ENCODE peak calls at places on chromosomes 16 and 17, in four cellular contexts. E, O, X and B are unnamed samples.

GRCh38 chr17:72764632-72765041 is 327.9 kb downstream of the SLC39A11 start:
- DNase-seq in E (no peak), O (no peak), X (no peak), B (no peak)

GRCh38 chr16:66832661-66833305 is 2.0 kb upstream of the NAE1 start:
- DNase-seq in E (no peak), O (no peak), X (no peak), B (no peak)

GRCh38 chr17:6075845-6076244 is 5.7 kb downstream of the WSCD1 start:
- DNase-seq in E (no peak), O (no peak), X (no peak), B (no peak)

GRCh38 chr17:1271020-1271423 is 778 bp downstream of the BHLHA9 start:
- DNase-seq in E (no peak), O (no peak), X (no peak), B (no peak)

GRCh38 chr17:79942591-79943353 is 92.9 kb downstream of the TBC1D16 start:
- DNase-seq in E (no peak), O (no peak), X (no peak), B (no peak)

GRCh38 chr16:47732122-47732805 is 271.1 kb downstream of the PHKB start:
- DNase-seq in E (peak; percentile 12), O (no peak), X (no peak), B (no peak)

GRCh38 chr16:67800252-67801046 is 5.9 kb downstream of the RANBP10 start:
- DNase-seq in E (no peak), O (no peak), X (no peak), B (no peak)

GRCh38 chr17:75499313-75500022 is 15.9 kb downstream of the CASKIN2 start:
- DNase-seq in E (no peak), O (no peak), X (no peak), B (peak; percentile 50)

GRCh38 chr17:30137158-30137557 is 20.5 kb downstream of the NSRP1 start:
- DNase-seq in E (no peak), O (no peak), X (no peak), B (no peak)

DNA sequence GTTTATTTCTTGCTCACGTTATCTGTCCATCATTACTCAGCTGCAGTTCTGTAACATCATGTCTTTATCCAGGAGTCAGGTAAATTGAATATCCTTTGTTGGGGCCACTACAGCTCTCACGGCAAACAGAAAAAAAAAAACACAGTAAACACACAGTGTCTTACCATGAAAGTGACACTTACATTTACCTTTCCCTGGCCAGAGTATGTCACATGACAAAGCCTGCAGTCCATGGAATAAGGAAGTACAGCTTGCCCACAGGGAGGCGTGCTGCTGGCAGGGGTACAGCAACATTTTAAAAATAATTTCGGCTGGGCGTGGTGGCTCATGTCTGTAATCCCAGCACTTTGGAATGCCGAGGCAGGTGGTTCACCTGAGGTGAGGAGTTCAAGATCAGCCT is 85.7 kb upstream of the HS3ST4 start:
- DNase-seq in E (no peak), O (no peak), X (no peak), B (no peak)
- H3K4me2 ChIP-seq in E (no peak overlapping the region), O (no peak overlapping the region), X (no peak overlapping the region), B (no peak overlapping the region)

GRCh38 chr17:62704381-62704971 is 77.0 kb downstream of the MRC2 start:
- DNase-seq in E (peak; percentile 38), O (no peak), X (no peak), B (no peak)
- TF ChIP-seq PBX3 in E (no peak), O (no peak), X (no peak), B (no peak)

GRCh38 chr17:4554441-4554996 is 665 bp downstream of the MYBBP1A start:
- DNase-seq in E (no peak), O (no peak), X (no peak), B (no peak)

GRCh38 chr17:4553669-4554068 is 1.5 kb downstream of the MYBBP1A start:
- DNase-seq in E (no peak), O (no peak), X (no peak), B (no peak)

GRCh38 chr17:4556996-4557395 is 1.8 kb upstream of the MYBBP1A start:
- DNase-seq in E (no peak), O (no peak), X (no peak), B (no peak)

GRCh38 chr17:4555863-4556646 is 871 bp upstream of the MYBBP1A start:
- DNase-seq in E (no peak), O (no peak), X (no peak), B (peak; percentile 64)

GRCh38 chr17:4554997-4555799 is at the start of gene MYBBP1A:
- DNase-seq in E (peak; percentile 100), O (peak; percentile 92), X (peak; percentile 83), B (peak; percentile 100)
- H3K4me2 ChIP-seq in E (peak within 1 kb of the TSS; percentile 87), O (peak within 1 kb of the TSS; percentile 99), X (peak within 1 kb of the TSS; percentile 90), B (peak within 1 kb of the TSS; percentile 98)

DNA sequence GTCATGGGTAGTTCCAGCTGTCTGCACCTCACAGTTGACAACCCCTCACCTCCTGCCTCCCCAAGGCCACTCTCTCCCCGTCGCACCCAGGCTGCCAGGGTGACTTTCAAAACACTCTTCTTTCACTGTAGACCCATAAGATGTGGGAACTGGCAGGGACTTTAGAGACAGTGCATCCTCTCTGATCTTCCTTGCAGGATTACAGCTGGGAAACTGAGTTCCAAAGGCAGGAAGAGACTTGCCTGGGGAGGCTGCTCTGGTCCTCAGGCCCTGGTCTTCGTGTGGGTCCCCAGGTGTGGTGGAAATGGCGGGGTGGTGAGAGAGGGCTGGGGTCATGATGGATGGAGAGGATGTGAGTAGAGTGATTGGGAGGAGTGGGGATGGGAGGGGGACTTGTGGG is 21.9 kb upstream of the NKD1 start:
- DNase-seq in E (no peak), O (no peak), X (no peak), B (no peak)
- TF ChIP-seq PBX3 in E (no peak), O (no peak), X (no peak), B (no peak)

GRCh38 chr17:52178013-52178412 is 19.5 kb upstream of the CA10 start:
- DNase-seq in E (no peak), O (no peak), X (no peak), B (no peak)
- H3K4me2 ChIP-seq in E (no peak overlapping the region), O (no peak overlapping the region), X (no peak overlapping the region), B (no peak overlapping the region)

GRCh38 chr17:43576563-43577229 is 30.6 kb upstream of the ETV4 start:
- DNase-seq in E (peak; percentile 76), O (peak; percentile 88), X (peak; percentile 49), B (peak; percentile 83)
- TF ChIP-seq PBX3 in E (no peak), O (no peak), X (no peak), B (no peak)

GRCh38 chr16:1471569-1472194 is 3.1 kb downstream of the CLCN7 start:
- DNase-seq in E (no peak), O (no peak), X (no peak), B (no peak)
- H3K4me2 ChIP-seq in E (no peak overlapping the region), O (no peak overlapping the region), X (peak overlapping the region; percentile 87), B (no peak overlapping the region)

DNA sequence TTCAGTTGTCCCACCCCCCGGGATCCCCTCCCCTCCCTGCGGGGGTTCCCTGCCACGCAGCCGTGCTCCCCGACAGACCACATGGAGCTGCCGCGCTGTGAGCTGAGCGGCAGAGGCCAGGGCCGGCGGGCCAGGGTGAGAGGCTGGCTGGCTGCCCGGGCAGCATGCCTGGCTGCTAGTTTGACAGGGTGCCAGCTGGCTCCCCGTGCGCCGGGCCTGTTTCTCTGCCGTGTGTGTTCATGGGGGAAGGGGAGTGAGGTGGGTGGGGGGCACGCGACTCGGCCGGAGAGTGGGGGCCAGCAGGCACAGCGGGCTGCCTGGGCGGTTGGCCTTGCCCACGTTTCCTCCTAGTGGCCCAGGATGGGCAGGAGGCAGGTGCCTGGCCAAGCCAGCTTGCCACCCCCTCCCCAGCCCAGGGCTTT is 34.1 kb downstream of the BAHCC1 start:
- DNase-seq in E (peak; percentile 64), O (no peak), X (no peak), B (peak; percentile 97)
- TF ChIP-seq PBX3 in E (no peak), O (no peak), X (no peak), B (peak; percentile 55)